ENCODE peak calls at places on chromosomes 5 and 9, in eight cellular contexts. T is transverse colon, N is suprapubic skin, S is cardiac fibroblast, F is uterus, W is tibial artery, Z is neural progenitor cell, K is Panc1. R is an unnamed sample.
A peak's percentile ranks its signal among the peaks of the same experiment; 100 is the strongest.

GRCh38 chr9:115551396-115551795 is 433.4 kb upstream of the TNC start:
- DNase-seq in Z (no peak), T (no peak), N (no peak), F (no peak), W (no peak), K (no peak), S (no peak), R (no peak)

GRCh38 chr5:112822456-112822855 is 38.6 kb upstream of the SRP19 start:
- DNase-seq in S (no peak), N (no peak), K (no peak), W (no peak), T (no peak), Z (no peak), F (no peak), R (no peak)

GRCh38 chr5:74433255-74434123 is 207.0 kb downstream of the ENC1 start:
- DNase-seq in F (no peak), K (no peak), T (no peak), S (peak; percentile 64), Z (peak; percentile 67), N (no peak), W (no peak), R (no peak)

GRCh38 chr9:109908459-109909390 is 128.7 kb downstream of the PALM2AKAP2 start:
- DNase-seq in W (no peak), S (peak; percentile 80), Z (no peak), F (no peak), K (no peak), N (no peak), T (no peak), R (no peak)

GRCh38 chr5:180820788-180821321 is 18.2 kb upstream of the MGAT1 start:
- DNase-seq in T (peak; percentile 41), S (no peak), K (no peak), Z (no peak), F (no peak), W (peak; percentile 37), N (peak; percentile 16), R (no peak)

GRCh38 chr5:180007582-180007981 is 64.0 kb downstream of the RNF130 start:
- DNase-seq in Z (peak; percentile 77), T (no peak), F (no peak), N (no peak), S (no peak), W (no peak), K (no peak), R (no peak)

GRCh38 chr9:36566813-36567217 is 5.9 kb upstream of the MELK start:
- DNase-seq in N (no peak), T (no peak), W (peak; percentile 92), Z (no peak), F (no peak), K (no peak), S (peak; percentile 31), R (no peak)

GRCh38 chr5:95891499-95891898 is 69.0 kb upstream of the GLRX start:
- DNase-seq in F (no peak), T (no peak), K (no peak), Z (no peak), W (no peak), S (no peak), N (no peak), R (no peak)

GRCh38 chr9:33510264-33511183 is 13.5 kb upstream of the ANKRD18B start:
- DNase-seq in F (peak; percentile 47), K (no peak), S (peak; percentile 76), T (peak; percentile 39), W (peak; percentile 70), Z (peak; percentile 76), N (peak; percentile 82), R (peak; percentile 35)

GRCh38 chr5:33299621-33300208 is 141.1 kb upstream of the TARS1 start:
- DNase-seq in K (peak; percentile 39), N (no peak), F (no peak), Z (peak; percentile 73), W (no peak), S (peak; percentile 91), T (peak; percentile 15), R (no peak)

GRCh38 chr9:127967151-127967809 is 13.5 kb downstream of the EEIG1 start:
- DNase-seq in W (no peak), K (no peak), T (no peak), S (no peak), F (no peak), N (no peak), Z (no peak), R (no peak)

GRCh38 chr5:140554454-140554853 is 2.8 kb downstream of the SRA1 start:
- DNase-seq in Z (no peak), N (no peak), T (no peak), K (no peak), S (peak; percentile 78), W (no peak), F (no peak), R (no peak)

GRCh38 chr9:136389396-136389795 is 10.6 kb downstream of the SNAPC4 start:
- DNase-seq in K (no peak), F (no peak), W (no peak), Z (no peak), S (no peak), T (no peak), N (no peak), R (no peak)

GRCh38 chr5:66658516-66658915 is 62.3 kb downstream of the MAST4 start:
- DNase-seq in N (no peak), K (no peak), F (no peak), W (no peak), T (no peak), Z (peak; percentile 6), S (no peak), R (no peak)

GRCh38 chr9:101397746-101398334 is 578 bp downstream of the MRPL50 start:
- DNase-seq in F (no peak), K (no peak), N (no peak), W (no peak), T (peak; percentile 7), S (no peak), Z (no peak), R (no peak)

GRCh38 chr5:143196601-143197259 is 206.8 kb downstream of the NR3C1 start:
- DNase-seq in K (no peak), S (no peak), T (no peak), N (no peak), W (no peak), Z (no peak), F (no peak), R (no peak)

GRCh38 chr9:14766299-14766698 is 43.8 kb upstream of the CER1 start:
- DNase-seq in N (no peak), F (no peak), T (no peak), K (no peak), W (no peak), S (peak; percentile 39), Z (no peak), R (no peak)

GRCh38 chr9:14770592-14770991 is 48.1 kb upstream of the CER1 start:
- DNase-seq in F (no peak), S (no peak), N (no peak), W (no peak), Z (no peak), K (no peak), T (no peak), R (no peak)

GRCh38 chr9:14769235-14769580 is 46.7 kb upstream of the CER1 start:
- DNase-seq in F (no peak), K (peak; percentile 10), W (no peak), Z (peak; percentile 65), S (peak; percentile 55), N (no peak), T (no peak), R (peak; percentile 18)

DNA sequence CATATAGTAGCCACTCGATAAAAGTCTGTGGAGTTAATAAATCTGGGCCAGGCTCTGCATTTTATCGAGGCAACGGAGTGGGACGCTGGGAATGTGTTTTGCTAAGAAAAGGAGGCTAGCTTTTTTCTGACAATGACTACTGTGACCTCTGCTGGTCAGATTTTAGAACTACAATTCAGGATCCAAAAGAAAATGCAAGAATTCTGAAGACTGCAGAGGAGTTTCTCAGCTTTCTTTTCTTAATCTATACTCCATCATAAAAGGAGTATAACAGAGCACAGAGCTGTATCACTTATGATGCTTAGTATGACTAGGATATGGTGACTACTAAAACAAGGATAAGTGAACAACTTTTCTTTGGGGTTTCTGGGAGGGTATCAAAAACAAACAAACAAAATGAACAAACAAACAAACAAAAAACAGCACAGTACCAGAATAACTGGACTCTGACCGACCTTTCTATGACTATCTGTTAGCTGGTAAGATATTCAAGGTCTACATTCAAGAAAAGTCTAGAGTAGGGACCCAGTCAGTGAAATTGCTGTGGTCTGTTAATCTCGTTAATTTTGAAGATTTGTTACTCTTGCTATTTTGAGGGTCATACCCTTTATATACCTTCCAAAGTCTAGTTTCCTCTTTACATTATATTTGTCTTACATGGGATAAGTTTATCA is 46.2 kb upstream of the CER1 start:
- DNase-seq in S (peak; percentile 73), T (no peak), W (no peak), K (peak; percentile 33), N (no peak), F (peak; percentile 25), Z (peak; percentile 72), R (peak; percentile 59)
- H3K4me3 ChIP-seq in S (no peak overlapping the region), T (no peak overlapping the region), W (no peak overlapping the region), K (peak overlapping the region; percentile 18), N (no peak overlapping the region), F (no peak overlapping the region), Z (no peak overlapping the region), R (no peak overlapping the region)

GRCh38 chr5:108588323-108588722 is 159.4 kb upstream of the FER start:
- DNase-seq in F (no peak), T (no peak), N (no peak), Z (no peak), S (no peak), K (no peak), W (no peak), R (no peak)

GRCh38 chr5:108587816-108588215 is 159.9 kb upstream of the FER start:
- DNase-seq in K (no peak), Z (no peak), N (no peak), F (no peak), S (no peak), W (no peak), T (no peak), R (no peak)

GRCh38 chr5:108590799-108591198 is 156.9 kb upstream of the FER start:
- DNase-seq in W (no peak), N (no peak), F (no peak), K (no peak), Z (no peak), S (no peak), T (no peak), R (no peak)
- H3K4me3 ChIP-seq in W (no peak overlapping the region), N (no peak overlapping the region), F (no peak overlapping the region), K (no peak overlapping the region), Z (no peak overlapping the region), S (no peak overlapping the region), T (no peak overlapping the region), R (no peak overlapping the region)

GRCh38 chr9:13020706-13021105 is 245.9 kb downstream of the LURAP1L start:
- DNase-seq in K (no peak), T (no peak), S (no peak), W (no peak), F (no peak), Z (no peak), N (no peak), R (no peak)
- H3K4me3 ChIP-seq in K (no peak overlapping the region), T (no peak overlapping the region), S (no peak overlapping the region), W (peak overlapping the region; percentile 22), F (no peak overlapping the region), Z (no peak overlapping the region), N (no peak overlapping the region), R (no peak overlapping the region)

DNA sequence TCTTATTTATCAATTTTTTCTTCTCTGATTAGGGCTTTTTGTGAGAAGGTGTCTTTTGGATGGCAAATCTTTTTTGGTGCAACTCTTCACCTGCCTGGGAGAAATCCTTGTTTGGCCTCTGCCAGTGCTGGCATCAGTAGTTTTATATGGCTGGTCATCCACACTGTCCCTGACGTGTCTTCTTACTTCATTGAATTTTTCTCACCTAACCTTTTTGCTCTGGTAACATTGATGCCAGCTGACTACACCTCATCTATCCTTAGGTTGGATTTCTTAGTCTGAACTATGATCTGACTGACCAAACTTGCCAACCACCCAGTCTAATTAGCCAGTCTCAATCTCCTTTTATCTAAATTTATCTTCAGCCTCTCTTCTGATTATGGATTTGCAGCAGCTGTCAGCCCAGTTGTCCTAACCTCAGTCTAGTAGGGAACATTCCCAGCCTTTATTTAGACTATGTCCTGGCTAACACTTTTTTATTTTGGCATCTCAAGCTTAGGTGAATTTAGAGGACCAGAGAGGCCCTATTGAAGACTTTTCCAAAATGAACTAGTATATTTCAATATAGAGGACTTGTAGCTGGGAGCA is 10.6 kb upstream of the TMEM38B start:
- DNase-seq in W (no peak), K (no peak), T (no peak), S (no peak), F (no peak), Z (no peak), N (no peak), R (no peak)
- H3K4me3 ChIP-seq in W (no peak overlapping the region), K (no peak overlapping the region), T (no peak overlapping the region), S (no peak overlapping the region), F (no peak overlapping the region), Z (no peak overlapping the region), N (no peak overlapping the region), R (no peak overlapping the region)

R was measured in astrocyte of the cerebellum.